ENCODE peak calls at places on chromosome 6, in four cellular contexts. M is neural progenitor cell, P is fibroblast of lung, X is colonic mucosa. Q is an unnamed sample. For H3K27me3, the result is how much of the 10 kb centered on the place peaks cover.

GRCh38 chr6:89836637-89837222 is 7.0 kb downstream of the CASP8AP2 start:
- DNase-seq in M (no peak), P (no peak), X (no peak), Q (no peak)

GRCh38 chr6:1705630-1706029 is 95.9 kb downstream of the FOXC1 start:
- DNase-seq in M (no peak), P (no peak), X (no peak), Q (no peak)

GRCh38 chr6:132188865-132189264 is 212.4 kb downstream of the MOXD1 start:
- DNase-seq in M (no peak), P (peak), X (no peak), Q (peak)

GRCh38 chr6:139372326-139373153 is 1.9 kb downstream of the CITED2 start:
- DNase-seq in M (no peak), P (peak), X (no peak), Q (no peak)

GRCh38 chr6:83442752-83443151 is 11.9 kb upstream of the ME1 start:
- DNase-seq in M (peak), P (peak), X (no peak), Q (peak)

GRCh38 chr6:109082178-109082577 is 12.5 kb downstream of the SESN1 start:
- DNase-seq in M (no peak), P (peak), X (no peak), Q (no peak)

GRCh38 chr6:5271926-5272325 is 10.6 kb downstream of the FARS2 start:
- DNase-seq in M (no peak), P (no peak), X (no peak), Q (no peak)

GRCh38 chr6:81865712-81866111 is 113.2 kb upstream of the TENT5A start:
- DNase-seq in M (no peak), P (peak), X (no peak), Q (peak)

GRCh38 chr6:160035693-160036330 is 66.9 kb downstream of the IGF2R start:
- DNase-seq in M (no peak), P (no peak), X (no peak), Q (no peak)

GRCh38 chr6:26421259-26422144 is 18.8 kb upstream of the BTN3A3 start:
- DNase-seq in M (peak), P (peak), X (peak), Q (peak)

GRCh38 chr6:108635505-108636226 is 74.9 kb downstream of the FOXO3 start:
- DNase-seq in M (peak), P (peak), X (no peak), Q (no peak)

GRCh38 chr6:36075656-36076055 is 48.0 kb downstream of the MAPK14 start:
- DNase-seq in M (no peak), P (no peak), X (no peak), Q (no peak)
- TF ChIP-seq CTCF in M (peak), P (no peak), X (peak), Q (no peak)

DNA sequence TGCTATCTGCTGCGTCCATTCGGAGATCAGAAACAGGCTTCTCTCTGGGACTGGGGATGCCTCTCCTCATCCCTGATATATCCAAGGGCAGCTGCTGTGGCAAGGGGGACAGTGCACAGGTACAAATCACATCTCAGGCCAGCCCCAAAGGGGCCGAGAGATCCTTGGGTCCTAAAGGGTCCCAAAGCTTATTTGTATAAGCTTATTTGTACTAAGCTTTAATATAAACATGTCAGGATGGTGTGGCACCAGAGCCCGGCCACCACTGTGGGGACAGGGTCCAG is 45.3 kb downstream of the FGD2 start:
- DNase-seq in M (no peak), P (no peak), X (no peak), Q (no peak)
- H3K4me3 ChIP-seq in M (no peak), P (no peak), X (no peak), Q (no peak)

DNA sequence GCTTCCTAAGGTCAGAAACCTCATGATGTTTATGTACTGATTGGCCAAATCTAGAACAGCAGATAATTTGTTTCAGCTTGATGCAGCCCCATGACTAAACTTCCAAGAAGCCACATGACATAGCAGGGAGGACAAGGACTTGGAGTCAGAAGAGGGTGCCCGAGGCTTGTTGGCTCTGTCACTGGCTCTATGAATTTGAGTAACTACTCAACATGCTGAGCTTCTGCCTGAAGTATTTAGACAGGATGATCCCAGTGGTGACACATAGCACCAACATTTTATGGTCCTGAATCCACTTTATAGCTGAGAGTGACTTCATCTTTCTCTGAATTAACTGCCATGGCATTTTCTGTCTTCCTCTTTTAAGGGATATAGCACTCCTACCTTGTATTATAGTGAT is 13.5 kb upstream of the TBX18 start:
- DNase-seq in M (no peak), P (no peak), X (no peak), Q (no peak)
- H3K27me3 ChIP-seq in M (half or more), P (under half), X (under half), Q (under half)

GRCh38 chr6:34583461-34583860 is 27.3 kb upstream of the SPDEF start:
- DNase-seq in M (no peak), P (no peak), X (no peak), Q (no peak)
- TF ChIP-seq CTCF in M (no peak), P (no peak), X (no peak), Q (peak)